ENCODE peak calls at places on chromosomes 2 and 18, in five cellular contexts. V, M, A, I and J are unnamed samples.
A peak's percentile ranks its signal among the peaks of the same experiment; 100 is the strongest.

GRCh38 chr2:212863185-212863588 is 288.2 kb downstream of the IKZF2 start:
- DNase-seq in A (no peak), V (no peak), M (peak; percentile 3), I (peak; percentile 17), J (no peak)

GRCh38 chr2:159671047-159671446 is 41.3 kb upstream of the MARCHF7 start:
- DNase-seq in A (no peak), M (no peak), I (no peak), V (no peak), J (no peak)

GRCh38 chr2:205461169-205461568 is 221.1 kb upstream of the NRP2 start:
- DNase-seq in I (no peak), V (no peak), M (no peak), A (no peak), J (no peak)

GRCh38 chr2:145184741-145185671 is 665.1 kb upstream of the ZEB2 start:
- DNase-seq in V (no peak), A (no peak), M (no peak), I (no peak), J (no peak)

GRCh38 chr2:128696421-128696820 is 377.8 kb upstream of the HS6ST1 start:
- DNase-seq in A (no peak), I (no peak), M (no peak), V (no peak), J (no peak)

GRCh38 chr2:57076856-57077255 is 893.1 kb downstream of the CCDC85A start:
- DNase-seq in I (no peak), A (no peak), V (no peak), M (no peak), J (no peak)

GRCh38 chr2:15159751-15160177 is 401.4 kb downstream of the NBAS start:
- DNase-seq in V (no peak), M (no peak), I (peak; percentile 12), A (no peak), J (no peak)

GRCh38 chr18:13378150-13378549 is 159.6 kb downstream of the LDLRAD4 start:
- DNase-seq in A (no peak), V (no peak), I (no peak), M (no peak), J (no peak)

GRCh38 chr18:75199327-75199726 is 9.6 kb downstream of the PTGR3 start:
- DNase-seq in V (no peak), M (no peak), A (no peak), I (no peak), J (no peak)

GRCh38 chr2:20449501-20450200 is 2.8 kb downstream of the RHOB start:
- DNase-seq in M (no peak), A (no peak), V (no peak), I (no peak), J (no peak)

GRCh38 chr2:95058989-95059601 is 33.6 kb downstream of the MAL start:
- DNase-seq in I (no peak), V (no peak), A (peak; percentile 26), M (no peak), J (no peak)

GRCh38 chr2:226873051-226873620 is 37.3 kb downstream of the RHBDD1 start:
- DNase-seq in M (no peak), I (no peak), A (no peak), V (no peak), J (no peak)

GRCh38 chr2:64391940-64392339 is 62.0 kb upstream of the LGALSL start:
- DNase-seq in A (no peak), M (no peak), V (no peak), I (no peak), J (no peak)

GRCh38 chr2:45748239-45748638 is 96.8 kb downstream of the PRKCE start:
- DNase-seq in I (no peak), V (no peak), M (no peak), A (no peak), J (no peak)

GRCh38 chr18:6367208-6367607 is 47.5 kb downstream of the L3MBTL4 start:
- DNase-seq in V (no peak), I (no peak), A (no peak), M (no peak), J (no peak)

GRCh38 chr2:20635698-20636584 is 15.0 kb downstream of the HS1BP3 start:
- DNase-seq in M (no peak), A (peak; percentile 65), V (peak; percentile 70), I (peak; percentile 53), J (no peak)

GRCh38 chr2:23944527-23944926 is 4.3 kb downstream of the UBXN2A start:
- DNase-seq in I (no peak), V (no peak), M (no peak), A (peak; percentile 12), J (no peak)

GRCh38 chr2:165018207-165018606 is 62.9 kb upstream of the SLC38A11 start:
- DNase-seq in A (no peak), I (no peak), M (no peak), V (no peak), J (no peak)

GRCh38 chr2:61354486-61355197 is 116.2 kb downstream of the USP34 start:
- DNase-seq in M (no peak), V (no peak), A (no peak), I (no peak), J (no peak)

GRCh38 chr2:17969661-17970060 is 91.2 kb downstream of the KCNS3 start:
- DNase-seq in I (no peak), M (no peak), A (no peak), V (no peak), J (no peak)

GRCh38 chr2:240217431-240218301 is 77.2 kb upstream of the OTOS start:
- DNase-seq in V (peak; percentile 31), M (no peak), I (peak; percentile 1), A (no peak), J (no peak)

GRCh38 chr2:46806526-46806925 is 109.1 kb downstream of the MCFD2 start:
- DNase-seq in M (no peak), I (no peak), A (no peak), V (no peak), J (no peak)

GRCh38 chr2:72148391-72148974 is 821 bp upstream of the CYP26B1 start:
- DNase-seq in I (no peak), M (no peak), V (no peak), A (no peak), J (no peak)

GRCh38 chr18:54679318-54680149 is 88.5 kb downstream of the DYNAP start:
- DNase-seq in M (no peak), I (no peak), V (peak; percentile 43), A (no peak), J (no peak)